ENCODE peak calls at places on chromosomes 5 and 9, in six cellular contexts. Y is foreskin fibroblast, Z is RCC 7860, X is dermis blood vessel endothelial cell, I is amniotic stem cell, T is DND-41. B is an unnamed sample.

GRCh38 chr5:142548739-142549275 is 137.1 kb downstream of the FGF1 start:
- DNase-seq in Z (peak), I (peak), T (peak), X (peak), Y (peak), B (peak)

GRCh38 chr9:33921967-33922895 is 105.3 kb downstream of the UBE2R2 start:
- DNase-seq in Z (no peak), X (peak), I (no peak), Y (peak), T (peak), B (no peak)

GRCh38 chr5:79666758-79667157 is 22.9 kb upstream of the CMYA5 start:
- DNase-seq in Z (no peak), T (no peak), I (no peak), X (no peak), Y (no peak), B (no peak)

GRCh38 chr5:113935453-113935852 is 422.0 kb downstream of the YTHDC2 start:
- DNase-seq in T (no peak), X (no peak), I (no peak), Y (no peak), Z (no peak), B (no peak)

GRCh38 chr5:9690751-9691150 is 60.6 kb upstream of the TAS2R1 start:
- DNase-seq in T (no peak), Z (no peak), I (no peak), X (no peak), Y (no peak), B (no peak)

GRCh38 chr9:100277166-100277979 is 75.4 kb downstream of the TEX10 start:
- DNase-seq in Z (peak), X (no peak), T (no peak), Y (peak), I (no peak), B (peak)

GRCh38 chr5:81751009-81751835 is at the start of gene SSBP2:
- DNase-seq in Y (peak), T (peak), I (peak), Z (peak), X (peak), B (peak)

GRCh38 chr9:123003467-123003866 is 30.0 kb upstream of the GPR21 start:
- DNase-seq in Y (peak), X (peak), Z (no peak), I (no peak), T (no peak), B (peak)

GRCh38 chr5:1503301-1504243 is 20.2 kb downstream of the LPCAT1 start:
- DNase-seq in T (no peak), Y (no peak), X (no peak), Z (no peak), I (no peak), B (peak)

GRCh38 chr5:132787076-132787475 is 10.0 kb upstream of the SEPTIN8 start:
- DNase-seq in T (no peak), Y (peak), X (no peak), Z (no peak), I (no peak), B (peak)

GRCh38 chr9:18717751-18718150 is 243.8 kb downstream of the ADAMTSL1 start:
- DNase-seq in I (no peak), T (no peak), X (no peak), Z (no peak), Y (peak), B (peak)

GRCh38 chr9:114371986-114372917 is 15.5 kb downstream of the AKNA start:
- DNase-seq in Y (peak), Z (peak), I (no peak), T (peak), X (peak), B (no peak)

GRCh38 chr9:101480386-101480785 is 44.8 kb upstream of the ALDOB start:
- DNase-seq in T (no peak), X (no peak), Z (no peak), Y (no peak), I (no peak), B (no peak)

GRCh38 chr9:69936427-69936826 is 107.2 kb upstream of the MAMDC2 start:
- DNase-seq in Y (peak), X (no peak), Z (peak), T (no peak), I (no peak), B (peak)

B was measured in fibroblast of gingiva.